ENCODE peak calls at places on chromosomes 2 and 18, in six cellular contexts. One of them, this sample, is unnamed.

GRCh38 chr18:10927290-10927979 is 221.9 kb downstream of the PIEZO2 start:
- DNase-seq in H1: no peak
- DNase-seq in HepG2: no peak
- DNase-seq in GM12878: no peak
- DNase-seq in K562: no peak
- DNase-seq in NT2/D1: no peak
- DNase-seq in this sample: no peak

GRCh38 chr2:71070294-71071025 is 2.0 kb downstream of the NAGK start:
- DNase-seq in NT2/D1: peak
- DNase-seq in H1: no peak
- DNase-seq in HepG2: peak
- DNase-seq in GM12878: no peak
- DNase-seq in K562: no peak
- DNase-seq in this sample: peak

GRCh38 chr18:24683965-24684364 is 223.5 kb downstream of the HRH4 start:
- DNase-seq in HepG2: no peak
- DNase-seq in GM12878: no peak
- DNase-seq in H1: no peak
- DNase-seq in K562: no peak
- DNase-seq in NT2/D1: peak
- DNase-seq in this sample: peak

GRCh38 chr2:158988501-158988900 is 20.1 kb downstream of the TANC1 start:
- DNase-seq in K562: no peak
- DNase-seq in HepG2: no peak
- DNase-seq in NT2/D1: no peak
- DNase-seq in H1: no peak
- DNase-seq in GM12878: no peak
- DNase-seq in this sample: no peak

GRCh38 chr18:45920367-45920766 is 46.8 kb downstream of the EPG5 start:
- DNase-seq in H1: no peak
- DNase-seq in GM12878: no peak
- DNase-seq in K562: no peak
- DNase-seq in HepG2: no peak
- DNase-seq in NT2/D1: no peak
- DNase-seq in this sample: no peak

GRCh38 chr2:127564429-127565260 is 29.2 kb downstream of the MYO7B start:
- DNase-seq in NT2/D1: no peak
- DNase-seq in H1: no peak
- DNase-seq in HepG2: no peak
- DNase-seq in GM12878: no peak
- DNase-seq in K562: no peak
- DNase-seq in this sample: no peak

GRCh38 chr2:218505754-218506371 is 62.3 kb downstream of the USP37 start:
- DNase-seq in H1: no peak
- DNase-seq in GM12878: no peak
- DNase-seq in HepG2: peak
- DNase-seq in K562: no peak
- DNase-seq in NT2/D1: no peak
- DNase-seq in this sample: no peak

GRCh38 chr2:168758970-168759820 is 43.2 kb upstream of the NOSTRIN start:
- DNase-seq in NT2/D1: no peak
- DNase-seq in GM12878: peak
- DNase-seq in K562: no peak
- DNase-seq in H1: no peak
- DNase-seq in HepG2: peak
- DNase-seq in this sample: peak

GRCh38 chr2:16171425-16171920 is 231.1 kb downstream of the MYCN start:
- DNase-seq in K562: no peak
- DNase-seq in HepG2: no peak
- DNase-seq in GM12878: no peak
- DNase-seq in H1: no peak
- DNase-seq in NT2/D1: no peak
- DNase-seq in this sample: no peak

GRCh38 chr2:159516241-159516758 is 100.0 kb downstream of the BAZ2B start:
- DNase-seq in NT2/D1: no peak
- DNase-seq in HepG2: peak
- DNase-seq in H1: no peak
- DNase-seq in GM12878: peak
- DNase-seq in K562: no peak
- DNase-seq in this sample: peak

GRCh38 chr2:191935247-191935646 is 88.4 kb upstream of the CAVIN2 start:
- DNase-seq in NT2/D1: no peak
- DNase-seq in GM12878: no peak
- DNase-seq in HepG2: no peak
- DNase-seq in K562: no peak
- DNase-seq in H1: no peak
- DNase-seq in this sample: no peak

GRCh38 chr2:191836853-191837769 is 9.8 kb downstream of the CAVIN2 start:
- DNase-seq in NT2/D1: no peak
- DNase-seq in HepG2: no peak
- DNase-seq in K562: peak
- DNase-seq in H1: no peak
- DNase-seq in GM12878: no peak
- DNase-seq in this sample: no peak

GRCh38 chr2:27627963-27628766 is 647 bp downstream of the CCDC121 start:
- DNase-seq in H1: no peak
- DNase-seq in HepG2: peak
- DNase-seq in GM12878: no peak
- DNase-seq in NT2/D1: no peak
- DNase-seq in K562: no peak
- DNase-seq in this sample: peak

GRCh38 chr2:109305494-109306187 is 176.6 kb downstream of the SH3RF3 start:
- DNase-seq in GM12878: no peak
- DNase-seq in K562: no peak
- DNase-seq in HepG2: no peak
- DNase-seq in NT2/D1: no peak
- DNase-seq in H1: no peak
- DNase-seq in this sample: no peak

GRCh38 chr2:23649285-23649684 is 264.3 kb downstream of the KLHL29 start:
- DNase-seq in HepG2: no peak
- DNase-seq in H1: no peak
- DNase-seq in NT2/D1: no peak
- DNase-seq in GM12878: no peak
- DNase-seq in K562: no peak
- DNase-seq in this sample: no peak

GRCh38 chr2:17441055-17441771 is 77.0 kb downstream of the RAD51AP2 start:
- DNase-seq in K562: no peak
- DNase-seq in HepG2: no peak
- DNase-seq in H1: no peak
- DNase-seq in GM12878: no peak
- DNase-seq in NT2/D1: peak
- DNase-seq in this sample: no peak

GRCh38 chr18:55317322-55317721 is 270.7 kb downstream of the TCF4 start:
- DNase-seq in NT2/D1: no peak
- DNase-seq in GM12878: no peak
- DNase-seq in HepG2: no peak
- DNase-seq in K562: no peak
- DNase-seq in H1: no peak
- DNase-seq in this sample: no peak

GRCh38 chr18:48228301-48228715 is 180.9 kb downstream of the ZBTB7C start:
- DNase-seq in H1: no peak
- DNase-seq in NT2/D1: no peak
- DNase-seq in GM12878: no peak
- DNase-seq in HepG2: no peak
- DNase-seq in K562: no peak
- DNase-seq in this sample: no peak

GRCh38 chr2:70474266-70474848 is 79.3 kb downstream of the TGFA start:
- DNase-seq in HepG2: no peak
- DNase-seq in GM12878: no peak
- DNase-seq in NT2/D1: no peak
- DNase-seq in H1: no peak
- DNase-seq in K562: no peak
- DNase-seq in this sample: no peak

GRCh38 chr2:61922714-61923113 is 17.2 kb downstream of the COMMD1 start:
- DNase-seq in GM12878: no peak
- DNase-seq in K562: no peak
- DNase-seq in NT2/D1: no peak
- DNase-seq in H1: no peak
- DNase-seq in HepG2: no peak
- DNase-seq in this sample: no peak

GRCh38 chr2:240925191-240925575 is 19.0 kb downstream of the CROCC2 start:
- DNase-seq in GM12878: no peak
- DNase-seq in H1: no peak
- DNase-seq in K562: no peak
- DNase-seq in NT2/D1: no peak
- DNase-seq in HepG2: no peak
- DNase-seq in this sample: no peak

GRCh38 chr18:24878289-24878688 is 417.9 kb downstream of the HRH4 start:
- DNase-seq in NT2/D1: peak
- DNase-seq in GM12878: no peak
- DNase-seq in H1: no peak
- DNase-seq in K562: no peak
- DNase-seq in HepG2: peak
- DNase-seq in this sample: no peak

GRCh38 chr2:113079123-113079522 is 11.4 kb downstream of the IL1F10 start:
- DNase-seq in GM12878: no peak
- DNase-seq in HepG2: no peak
- DNase-seq in H1: no peak
- DNase-seq in K562: no peak
- DNase-seq in NT2/D1: no peak
- DNase-seq in this sample: no peak
- H3K4me3 ChIP-seq in GM12878: no peak
- H3K4me3 ChIP-seq in HepG2: no peak
- H3K4me3 ChIP-seq in H1: no peak
- H3K4me3 ChIP-seq in K562: no peak
- H3K4me3 ChIP-seq in NT2/D1: no peak
- H3K4me3 ChIP-seq in this sample: no peak

GRCh38 chr18:57621252-57621607 is 406 bp downstream of the NARS1 start:
- DNase-seq in K562: no peak
- DNase-seq in H1: no peak
- DNase-seq in HepG2: no peak
- DNase-seq in GM12878: no peak
- DNase-seq in NT2/D1: no peak
- DNase-seq in this sample: no peak

GRCh38 chr18:57624988-57625387 is 3.4 kb upstream of the NARS1 start:
- DNase-seq in HepG2: no peak
- DNase-seq in GM12878: no peak
- DNase-seq in H1: no peak
- DNase-seq in K562: no peak
- DNase-seq in NT2/D1: no peak
- DNase-seq in this sample: peak

GRCh38 chr18:57619881-57620280 is 1.8 kb downstream of the NARS1 start:
- DNase-seq in NT2/D1: no peak
- DNase-seq in K562: no peak
- DNase-seq in HepG2: no peak
- DNase-seq in H1: no peak
- DNase-seq in GM12878: no peak
- DNase-seq in this sample: no peak
- H3K9ac ChIP-seq in NT2/D1: no peak
- H3K9ac ChIP-seq in K562: no peak
- H3K9ac ChIP-seq in HepG2: no peak
- H3K9ac ChIP-seq in H1: no peak
- H3K9ac ChIP-seq in GM12878: no peak
- H3K9ac ChIP-seq in this sample: peak

GRCh38 chr18:8609711-8610441 is 639 bp downstream of the RAB12 start:
- DNase-seq in GM12878: no peak
- DNase-seq in H1: no peak
- DNase-seq in HepG2: no peak
- DNase-seq in NT2/D1: no peak
- DNase-seq in K562: no peak
- DNase-seq in this sample: no peak
- TF ChIP-seq ZNF274 in GM12878: no peak
- TF ChIP-seq ZNF274 in H1: no peak
- TF ChIP-seq ZNF274 in HepG2: no peak
- TF ChIP-seq ZNF274 in NT2/D1: no peak
- TF ChIP-seq ZNF274 in K562: no peak
- TF ChIP-seq ZNF274 in this sample: no peak

GRCh38 chr2:224436634-224437033 is 34.7 kb upstream of the FAM124B start:
- DNase-seq in HepG2: no peak
- DNase-seq in H1: no peak
- DNase-seq in GM12878: no peak
- DNase-seq in NT2/D1: no peak
- DNase-seq in K562: no peak
- DNase-seq in this sample: no peak

GRCh38 chr2:224432003-224432574 is 30.2 kb upstream of the FAM124B start:
- DNase-seq in HepG2: no peak
- DNase-seq in GM12878: no peak
- DNase-seq in H1: no peak
- DNase-seq in K562: no peak
- DNase-seq in NT2/D1: no peak
- DNase-seq in this sample: no peak

GRCh38 chr2:224434618-224435017 is 32.7 kb upstream of the FAM124B start:
- DNase-seq in HepG2: no peak
- DNase-seq in K562: no peak
- DNase-seq in GM12878: no peak
- DNase-seq in NT2/D1: no peak
- DNase-seq in H1: no peak
- DNase-seq in this sample: no peak

GRCh38 chr2:224429441-224429810 is 27.5 kb upstream of the FAM124B start:
- DNase-seq in HepG2: no peak
- DNase-seq in H1: no peak
- DNase-seq in NT2/D1: no peak
- DNase-seq in GM12878: no peak
- DNase-seq in K562: no peak
- DNase-seq in this sample: no peak

DNA sequence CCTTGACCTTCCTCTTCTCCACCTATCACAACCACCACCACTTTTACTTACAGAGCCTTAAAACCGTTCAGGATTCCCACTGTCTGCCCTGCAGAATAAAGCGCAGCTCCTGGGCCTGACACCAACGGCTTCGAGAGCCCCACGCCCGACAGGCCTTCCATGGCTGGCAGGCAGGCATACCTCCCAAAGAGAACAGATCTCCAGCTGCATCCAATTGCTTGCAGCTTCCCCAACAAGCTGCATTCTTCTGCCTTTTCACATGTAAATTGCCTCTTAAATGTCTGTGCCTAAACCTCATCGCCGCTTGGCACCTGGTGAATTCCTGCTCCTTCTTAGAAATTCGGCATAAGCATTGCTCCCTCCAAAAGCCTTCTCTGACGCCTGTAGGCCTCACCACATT is 31.5 kb upstream of the FAM124B start:
- DNase-seq in GM12878: no peak
- DNase-seq in H1: peak
- DNase-seq in K562: no peak
- DNase-seq in NT2/D1: peak
- DNase-seq in HepG2: no peak
- DNase-seq in this sample: no peak
- H3K4me3 ChIP-seq in GM12878: no peak
- H3K4me3 ChIP-seq in H1: no peak
- H3K4me3 ChIP-seq in K562: no peak
- H3K4me3 ChIP-seq in NT2/D1: peak
- H3K4me3 ChIP-seq in HepG2: no peak
- H3K4me3 ChIP-seq in this sample: no peak

DNA sequence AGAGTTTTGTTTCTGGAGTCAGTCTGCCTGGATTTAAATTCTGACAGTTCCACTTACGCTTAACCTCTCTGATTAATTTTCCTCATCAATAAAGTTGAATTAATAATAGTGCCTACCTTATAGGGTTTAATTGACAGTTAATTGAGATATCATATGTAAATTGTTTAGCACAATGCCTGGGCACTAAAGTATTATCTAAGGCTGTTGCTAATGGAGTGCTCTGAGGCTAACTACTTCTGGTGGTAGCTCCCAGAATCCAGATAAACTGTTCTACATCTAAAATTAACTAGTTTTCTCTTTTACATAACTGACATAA is 185.6 kb upstream of the STON1 start:
- DNase-seq in NT2/D1: no peak
- DNase-seq in HepG2: no peak
- DNase-seq in GM12878: no peak
- DNase-seq in H1: no peak
- DNase-seq in K562: no peak
- DNase-seq in this sample: no peak
- H3K9ac ChIP-seq in NT2/D1: no peak
- H3K9ac ChIP-seq in HepG2: peak
- H3K9ac ChIP-seq in GM12878: no peak
- H3K9ac ChIP-seq in H1: no peak
- H3K9ac ChIP-seq in K562: no peak
- H3K9ac ChIP-seq in this sample: no peak